ENCODE peak calls at places on chromosomes 6 and 20, in five cellular contexts. J is A549, W is HCT116, N is GM23338, U is HepG2. F is an unnamed sample.

GRCh38 chr6:122790740-122791679 is 2.0 kb downstream of the SMPDL3A start:
- DNase-seq in J (no peak), W (no peak), N (peak), U (peak), F (peak)

GRCh38 chr20:25408890-25409289 is 1.4 kb downstream of the GINS1 start:
- DNase-seq in J (no peak), W (no peak), N (no peak), U (no peak), F (no peak)

GRCh38 chr6:55875420-55875819 is at the start of gene BMP5:
- DNase-seq in J (no peak), W (no peak), N (peak), U (no peak), F (no peak)

GRCh38 chr6:116447496-116448011 is 13.6 kb upstream of the CALHM6 start:
- DNase-seq in J (peak), W (no peak), N (no peak), U (no peak), F (no peak)

GRCh38 chr6:30219244-30219643 is 6.0 kb upstream of the TRIM26 start:
- DNase-seq in J (peak), W (no peak), N (peak), U (peak), F (peak)

GRCh38 chr20:63047946-63048345 is 41.2 kb upstream of the BHLHE23 start:
- DNase-seq in J (no peak), W (no peak), N (no peak), U (no peak), F (no peak)

GRCh38 chr6:46062312-46062711 is 46.7 kb upstream of the CLIC5 start:
- DNase-seq in J (no peak), W (no peak), N (no peak), U (no peak), F (no peak)

GRCh38 chr6:38612386-38612965 is 27.3 kb downstream of the BTBD9 start:
- DNase-seq in J (peak), W (no peak), N (no peak), U (no peak), F (no peak)

GRCh38 chr6:170200458-170200891 is 90.4 kb downstream of the DLL1 start:
- DNase-seq in J (no peak), W (no peak), N (no peak), U (no peak), F (no peak)

GRCh38 chr6:80622641-80623040 is 516.2 kb downstream of the BCKDHB start:
- DNase-seq in J (peak), W (no peak), N (peak), U (no peak), F (no peak)

GRCh38 chr6:2999005-2999620 is 581 bp upstream of the NQO2 start:
- DNase-seq in J (peak), W (no peak), N (no peak), U (peak), F (no peak)

GRCh38 chr6:25743868-25744267 is 10.7 kb upstream of the SLC17A4 start:
- DNase-seq in J (peak), W (no peak), N (no peak), U (no peak), F (no peak)

GRCh38 chr20:5127204-5127858 is 523 bp downstream of the CDS2 start:
- DNase-seq in J (peak), W (no peak), N (peak), U (peak), F (no peak)

GRCh38 chr6:151388997-151389639 is 2.2 kb downstream of the ZBTB2 start:
- DNase-seq in J (no peak), W (no peak), N (no peak), U (no peak), F (no peak)

GRCh38 chr20:51800769-51801219 is 1.5 kb downstream of the SALL4 start:
- DNase-seq in J (peak), W (no peak), N (peak), U (no peak), F (no peak)

GRCh38 chr6:56474531-56474930 is 168.2 kb downstream of the DST start:
- DNase-seq in J (no peak), W (no peak), N (no peak), U (no peak), F (no peak)

GRCh38 chr6:152598858-152599537 is 38.2 kb downstream of the SYNE1 start:
- DNase-seq in J (no peak), W (no peak), N (no peak), U (no peak), F (no peak)

GRCh38 chr6:170345662-170346061 is 39.1 kb downstream of the FAM120B start:
- DNase-seq in J (no peak), W (no peak), N (no peak), U (no peak), F (no peak)

GRCh38 chr6:13354331-13355042 is 26.1 kb upstream of the TBC1D7 start:
- DNase-seq in J (no peak), W (no peak), N (no peak), U (no peak), F (no peak)

GRCh38 chr6:12422848-12423247 is 132.7 kb downstream of the EDN1 start:
- DNase-seq in J (no peak), W (no peak), N (no peak), U (no peak), F (no peak)

GRCh38 chr6:16168858-16169257 is 40.0 kb downstream of the MYLIP start:
- DNase-seq in J (peak), W (peak), N (peak), U (peak), F (no peak)

GRCh38 chr6:74073429-74073828 is 377.4 kb downstream of the CD109 start:
- DNase-seq in J (no peak), W (peak), N (no peak), U (no peak), F (no peak)

DNA sequence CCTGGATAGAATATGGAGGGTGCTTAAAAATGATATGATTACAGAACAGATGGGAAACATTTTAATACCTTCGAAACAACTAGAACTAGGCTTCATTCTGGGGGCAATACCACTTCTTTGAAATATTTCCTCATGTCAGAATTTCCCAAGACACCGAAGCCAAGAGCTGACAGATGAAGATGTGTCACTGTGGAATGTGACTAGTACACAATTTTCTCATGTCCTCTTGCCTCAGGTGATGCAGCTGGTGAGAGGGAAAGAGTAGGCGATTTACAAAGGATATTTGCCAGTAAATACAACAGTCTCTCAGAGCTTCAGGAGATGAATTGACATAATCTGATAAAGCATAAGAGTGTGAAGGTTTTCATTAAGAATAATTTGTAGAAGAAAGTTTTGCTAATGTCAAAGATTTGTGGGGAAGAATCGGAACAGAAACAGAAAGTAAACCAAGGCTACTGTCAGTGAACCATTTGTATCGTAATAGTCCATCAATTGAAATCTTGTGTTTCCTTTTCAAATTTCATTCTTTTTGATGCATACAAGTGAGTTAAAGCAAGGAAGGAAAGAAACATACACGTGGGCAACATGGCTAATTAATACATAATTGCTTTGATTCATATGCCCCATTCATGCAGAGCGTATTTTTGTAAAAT is 164.7 kb upstream of the CCN2 start:
- DNase-seq in J (no peak), W (no peak), N (no peak), U (no peak), F (no peak)
- H3K4me3 ChIP-seq in J (no peak), W (no peak), N (no peak), U (no peak), F (peak)

DNA sequence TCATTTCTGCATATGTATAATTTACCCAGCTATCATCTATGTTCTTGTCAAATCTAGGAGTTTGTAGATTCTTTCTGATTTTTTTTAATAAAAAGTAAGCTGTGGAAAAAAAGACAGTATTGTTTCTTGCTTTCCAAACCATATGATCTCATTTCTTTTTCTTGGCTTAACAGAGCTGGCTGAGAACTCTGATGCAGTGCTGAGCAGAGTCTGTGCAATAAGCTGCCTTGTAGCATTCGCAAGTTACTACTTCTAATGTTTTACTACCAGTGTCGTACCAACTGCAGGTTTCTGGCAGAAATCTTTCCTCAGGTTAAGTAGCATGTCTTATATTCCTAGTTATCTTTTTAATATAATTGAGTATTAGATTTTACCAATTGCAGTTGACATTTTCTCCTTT is 15.6 kb downstream of the RRBP1 start:
- DNase-seq in J (no peak), W (no peak), N (no peak), U (no peak), F (no peak)
- TF ChIP-seq REST in J (no peak), W (no peak), N (no peak), U (no peak), F (no peak)

GRCh38 chr6:42989923-42990322 is 5.6 kb downstream of the PPP2R5D start:
- DNase-seq in J (no peak), W (no peak), N (no peak), U (no peak), F (no peak)
- TF ChIP-seq CTCF in J (no peak), W (no peak), N (no peak), U (no peak), F (no peak)

GRCh38 chr6:32844839-32845372 is 1.1 kb upstream of the PSMB8 start:
- DNase-seq in J (no peak), W (no peak), N (no peak), U (no peak), F (no peak)
- H3K4me3 ChIP-seq in J (no peak), W (peak), N (peak), U (peak), F (peak)

DNA sequence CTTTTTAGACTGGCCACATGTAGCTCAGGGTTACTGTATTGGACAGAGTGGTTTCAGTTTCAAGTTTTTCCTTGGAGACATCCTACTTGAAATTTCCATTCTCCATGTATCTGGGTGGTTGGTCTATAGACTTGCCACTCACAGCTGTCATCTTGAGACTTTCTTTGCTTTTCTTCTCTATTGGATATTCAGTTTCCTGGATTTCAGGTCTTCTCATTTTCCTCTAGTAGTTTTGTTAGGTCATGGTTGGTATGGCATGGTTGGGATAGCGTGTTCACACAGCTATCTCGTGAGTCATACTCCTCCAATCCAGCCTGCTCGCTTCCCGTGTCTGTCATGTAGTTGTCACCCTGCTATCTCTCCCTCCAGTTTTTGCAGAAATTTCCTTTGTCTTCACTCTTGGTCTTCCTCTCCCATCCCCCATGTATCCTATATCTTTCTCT is 48.3 kb downstream of the PTPN1 start:
- DNase-seq in J (peak), W (peak), N (no peak), U (no peak), F (no peak)
- TF ChIP-seq REST in J (no peak), W (no peak), N (no peak), U (no peak), F (no peak)

DNA sequence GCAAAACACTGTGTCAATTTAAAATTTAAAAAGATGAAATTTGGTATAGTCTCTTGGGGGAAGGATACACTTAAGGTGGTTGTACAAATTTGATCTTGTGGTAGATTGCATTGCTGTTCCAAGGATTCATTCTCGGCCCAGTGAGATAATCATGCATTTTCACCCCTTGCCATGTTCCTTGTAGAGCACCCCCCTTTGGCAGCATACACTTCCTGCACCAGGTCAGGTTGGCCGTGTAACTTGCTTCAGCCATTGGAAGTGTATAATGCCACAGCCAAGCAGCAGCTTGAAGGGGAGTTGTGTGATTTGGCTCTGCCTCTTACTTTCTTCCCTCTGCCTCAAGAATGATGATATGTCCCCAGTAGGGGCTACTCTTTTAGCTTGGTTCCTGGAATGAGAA is 21.9 kb downstream of the CCN2 start:
- DNase-seq in J (no peak), W (no peak), N (peak), U (no peak), F (no peak)
- TF ChIP-seq CTCF in J (no peak), W (peak), N (peak), U (peak), F (peak)

GRCh38 chr6:149484733-149485700 is at the start of gene ZC3H12D:
- DNase-seq in J (peak), W (peak), N (no peak), U (peak), F (no peak)

GRCh38 chr6:149482542-149483261 is 2.1 kb downstream of the ZC3H12D start:
- DNase-seq in J (no peak), W (no peak), N (no peak), U (no peak), F (no peak)

GRCh38 chr6:149487316-149487715 is 2.5 kb upstream of the ZC3H12D start:
- DNase-seq in J (no peak), W (no peak), N (no peak), U (no peak), F (no peak)

GRCh38 chr6:149483302-149483701 is 1.5 kb downstream of the ZC3H12D start:
- DNase-seq in J (no peak), W (no peak), N (no peak), U (no peak), F (no peak)

DNA sequence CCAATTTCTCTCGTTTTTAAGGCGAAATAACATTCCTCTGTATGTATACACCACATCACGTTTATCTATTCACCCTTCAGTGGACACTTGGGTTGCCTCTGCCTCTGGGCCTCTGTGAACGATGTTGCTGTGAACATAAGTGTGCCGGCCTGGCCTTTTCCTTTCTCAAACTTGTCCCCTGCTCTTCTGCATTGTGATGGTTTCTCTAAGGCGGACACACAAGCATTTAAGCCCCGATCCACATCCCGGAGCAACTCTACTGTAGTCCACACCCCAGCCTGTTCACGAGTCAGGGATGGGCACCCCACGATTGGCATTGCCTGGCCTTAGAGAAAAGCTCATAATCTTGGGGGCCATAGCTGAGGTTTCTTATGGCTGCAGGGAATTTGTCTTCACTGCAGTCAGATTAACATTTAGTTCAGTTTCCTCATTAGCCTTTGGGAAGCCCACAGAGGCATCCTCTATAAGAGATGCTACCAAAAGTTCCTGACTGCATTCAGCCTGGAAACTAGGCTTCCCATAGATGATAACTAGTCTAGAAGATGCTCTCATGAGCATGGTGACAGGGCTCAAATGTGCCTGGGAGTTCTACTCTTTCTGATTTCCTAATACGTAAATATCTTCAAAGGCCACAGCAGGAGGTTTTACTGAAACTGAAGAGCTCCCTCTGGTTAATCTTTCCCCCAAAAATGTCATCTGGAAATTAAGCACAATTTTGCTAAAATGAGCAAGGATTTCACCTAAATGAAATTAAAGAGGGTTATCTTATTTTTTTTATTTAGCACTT is 772 bp downstream of the ZC3H12D start:
- DNase-seq in J (no peak), W (no peak), N (no peak), U (no peak), F (no peak)
- H3K4me3 ChIP-seq in J (no peak), W (no peak), N (no peak), U (peak), F (no peak)

DNA sequence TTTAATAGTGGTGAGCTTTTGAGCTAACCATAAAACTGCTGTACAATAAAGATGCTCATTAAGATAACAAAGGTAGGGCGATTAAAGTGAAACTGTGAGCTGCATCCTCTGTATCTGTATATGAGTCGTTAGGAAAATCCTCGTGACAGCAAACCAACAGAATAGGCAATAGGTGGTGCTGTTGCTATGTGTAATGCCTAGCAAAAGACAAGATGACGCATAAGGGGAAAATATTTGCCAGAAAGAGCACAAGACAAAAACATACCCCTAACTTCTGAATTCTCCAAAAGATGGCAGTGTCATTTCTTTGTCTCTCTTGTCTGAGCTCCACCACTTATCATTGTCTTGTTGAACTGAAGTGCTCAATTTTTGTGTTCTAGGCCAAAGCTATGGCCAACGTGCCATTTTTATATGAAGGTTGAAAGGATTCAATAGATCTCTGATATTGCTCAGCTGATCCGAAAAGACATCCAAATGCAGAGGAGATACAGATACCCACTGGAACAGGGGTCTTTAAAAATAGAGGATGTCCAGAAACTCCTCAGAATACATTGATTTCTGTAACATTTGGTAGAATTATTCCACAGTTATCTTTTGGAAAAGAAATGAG is 56.3 kb upstream of the ANKEF1 start:
- DNase-seq in J (peak), W (peak), N (peak), U (peak), F (peak)
- TF ChIP-seq REST in J (no peak), W (no peak), N (no peak), U (no peak), F (no peak)

DNA sequence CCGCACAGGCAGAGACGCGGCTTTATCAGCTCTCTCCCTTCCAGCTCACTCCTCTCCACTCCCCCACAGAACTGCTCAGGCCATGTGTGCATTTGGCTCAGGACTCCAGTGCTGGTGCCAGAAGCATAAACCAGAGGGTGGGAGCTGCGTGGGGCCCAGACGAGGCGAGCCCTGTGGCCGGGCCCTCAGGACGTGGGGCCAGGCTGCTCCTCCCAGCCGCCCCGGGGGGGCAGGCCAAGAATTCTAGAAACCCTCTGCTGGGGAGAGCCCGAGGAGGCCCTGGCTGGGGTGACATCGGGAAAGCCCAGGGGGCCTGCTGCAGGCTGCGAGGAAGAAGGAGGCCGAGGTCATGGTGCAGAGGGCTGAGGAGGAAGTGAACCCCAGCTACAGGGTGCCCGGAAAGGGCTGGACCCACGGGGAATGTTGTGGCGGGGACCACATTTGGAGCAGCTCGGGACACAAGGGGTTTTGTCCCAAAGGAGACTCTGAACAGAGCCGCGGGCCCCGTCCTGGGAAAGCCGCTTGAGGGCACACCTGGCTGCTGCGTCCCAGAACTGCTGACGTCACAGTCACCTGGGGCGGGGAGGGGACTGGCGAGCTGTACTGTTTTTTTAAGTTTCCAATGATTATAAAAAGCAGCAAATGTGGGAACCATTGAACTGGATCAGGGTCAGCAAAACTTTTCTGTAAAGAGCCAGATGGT is 107.1 kb downstream of the BANF2 start:
- DNase-seq in J (no peak), W (no peak), N (peak), U (no peak), F (no peak)
- TF ChIP-seq CTCF in J (no peak), W (no peak), N (no peak), U (peak), F (no peak)